ENCODE peak calls at places on chromosomes 11 and 22, in six cellular contexts. Z, K, T, G, N and E are unnamed samples.
A peak's percentile ranks its signal among the peaks of the same experiment; 100 is the strongest.

GRCh38 chr11:83924987-83925542 is 638.9 kb upstream of the CCDC90B start:
- DNase-seq in Z (no peak), K (no peak), T (no peak), G (no peak), N (no peak), E (no peak)

GRCh38 chr22:26857169-26857568 is 199.8 kb downstream of the MIAT start:
- DNase-seq in Z (no peak), K (no peak), T (no peak), G (no peak), N (no peak), E (no peak)

GRCh38 chr11:73538381-73538872 is 59.5 kb downstream of the FAM168A start:
- DNase-seq in Z (peak; percentile 55), K (no peak), T (no peak), G (no peak), N (peak; percentile 53), E (no peak)

GRCh38 chr11:63623513-63624140 is 9.4 kb upstream of the PLAAT3 start:
- DNase-seq in Z (no peak), K (no peak), T (no peak), G (no peak), N (no peak), E (no peak)

GRCh38 chr11:119518746-119519382 is 95.9 kb upstream of the THY1 start:
- DNase-seq in Z (no peak), K (peak; percentile 59), T (peak; percentile 58), G (no peak), N (no peak), E (no peak)

GRCh38 chr11:88484873-88485621 is 147.5 kb upstream of the CTSC start:
- DNase-seq in Z (peak; percentile 37), K (peak; percentile 70), T (peak; percentile 23), G (peak; percentile 58), N (peak; percentile 27), E (peak; percentile 50)

GRCh38 chr22:49735411-49736311 is 92.0 kb downstream of the BRD1 start:
- DNase-seq in Z (peak; percentile 76), K (peak; percentile 58), T (no peak), G (no peak), N (no peak), E (no peak)

GRCh38 chr11:63931045-63931444 is 7.8 kb upstream of the NAA40 start:
- DNase-seq in Z (no peak), K (no peak), T (no peak), G (no peak), N (no peak), E (no peak)

GRCh38 chr22:38221407-38221806 is 19.6 kb downstream of the MAFF start:
- DNase-seq in Z (no peak), K (no peak), T (no peak), G (no peak), N (no peak), E (no peak)

GRCh38 chr11:128765571-128766530 is 72.0 kb downstream of the FLI1 start:
- DNase-seq in Z (peak; percentile 67), K (no peak), T (no peak), G (no peak), N (no peak), E (no peak)

GRCh38 chr11:11478687-11479086 is 125.6 kb upstream of the CSNK2A3 start:
- DNase-seq in Z (no peak), K (no peak), T (no peak), G (no peak), N (no peak), E (no peak)

DNA sequence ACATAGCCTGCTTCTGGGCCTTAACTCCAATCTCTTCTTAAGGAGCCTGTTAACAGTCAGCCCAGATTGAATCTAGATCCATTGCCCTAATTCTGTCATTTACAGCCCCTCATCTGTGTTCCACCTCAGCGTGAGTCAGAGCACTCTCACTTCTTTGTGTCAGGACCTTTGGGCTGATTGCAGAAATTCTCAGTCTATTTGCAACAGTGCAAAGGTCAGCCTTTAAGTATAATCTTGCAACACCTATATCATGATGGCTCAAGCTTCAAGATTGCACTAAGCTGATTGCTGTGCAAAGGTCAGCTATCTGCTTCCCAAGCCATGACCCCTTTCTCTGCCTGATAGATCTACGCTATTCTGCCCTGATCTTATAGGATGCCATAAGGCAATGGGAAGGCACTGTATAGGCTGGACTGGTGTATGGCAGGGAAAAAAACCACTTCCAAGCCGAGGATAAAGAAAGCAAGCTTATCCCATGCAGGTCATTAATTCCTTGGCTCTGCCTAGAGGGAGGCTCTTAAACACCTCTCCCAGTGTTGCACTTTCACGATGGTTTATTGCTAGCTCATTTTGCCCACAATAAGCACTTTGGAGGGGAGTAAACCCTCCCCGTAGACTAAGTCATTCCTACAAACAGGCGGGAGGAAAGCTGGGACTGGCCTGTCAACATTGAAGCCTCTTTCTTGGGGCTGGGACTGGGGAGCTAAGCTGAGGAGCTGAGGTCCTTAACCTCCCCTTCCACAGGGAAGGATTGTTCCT is 100.6 kb downstream of the RRAS2 start:
- DNase-seq in Z (no peak), K (no peak), T (peak; percentile 75), G (peak; percentile 74), N (no peak), E (peak; percentile 65)
- TF ChIP-seq SMC3 in Z (no peak), K (no peak), T (no peak), G (peak; percentile 10), N (no peak), E (peak; percentile 12)

DNA sequence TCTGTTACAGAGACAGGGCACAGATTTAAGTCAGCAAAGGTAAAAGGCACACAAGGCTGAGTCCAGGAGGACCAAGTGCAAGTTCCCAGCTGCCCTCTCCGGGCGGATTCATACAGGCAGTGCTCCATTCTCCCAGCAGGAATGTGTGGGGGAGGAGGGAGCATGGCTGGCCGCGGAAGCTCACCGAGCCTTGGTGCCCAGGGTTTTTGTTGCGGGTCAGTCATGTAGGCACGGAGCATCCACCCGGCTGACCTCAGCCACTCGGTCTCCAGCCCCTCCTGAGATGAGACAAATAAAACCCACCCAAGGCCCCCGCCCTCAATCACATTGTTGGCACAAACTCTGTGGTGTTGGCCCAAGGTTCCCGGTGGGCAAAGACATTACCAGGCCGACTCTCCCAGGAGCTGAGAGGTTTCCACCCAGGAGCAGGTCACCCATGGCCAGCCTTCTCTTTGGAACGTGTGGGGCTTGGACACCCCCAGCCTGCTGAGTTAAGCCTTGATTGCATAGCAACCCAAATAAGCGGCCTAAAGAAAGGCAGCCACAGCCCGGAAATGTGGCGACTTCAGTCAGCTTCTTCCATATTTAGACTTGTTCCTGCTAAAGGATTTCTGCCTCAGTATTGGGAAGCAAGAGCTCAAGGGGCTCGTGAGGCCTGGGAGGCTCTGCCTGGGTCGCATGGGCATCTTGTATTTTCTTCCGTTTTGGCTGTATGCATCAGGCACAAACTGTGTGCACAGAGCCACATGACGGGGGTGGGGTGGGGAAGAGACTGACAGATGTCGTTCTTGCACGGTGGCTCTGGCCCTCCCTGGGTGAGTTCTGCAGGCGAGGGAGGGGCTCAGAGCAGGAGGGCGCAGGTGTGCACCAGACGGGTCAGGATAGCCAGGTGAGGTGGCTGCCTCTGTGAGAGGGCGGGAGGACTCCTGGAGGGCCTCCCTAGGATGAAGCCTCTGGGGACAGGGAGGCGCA is 63.0 kb downstream of the ARHGAP8 start:
- DNase-seq in Z (no peak), K (no peak), T (no peak), G (no peak), N (no peak), E (no peak)
- TF ChIP-seq SMC3 in Z (no peak), K (no peak), T (no peak), G (no peak), N (no peak), E (no peak)

GRCh38 chr11:9616858-9617257 is 43.4 kb downstream of the WEE1 start:
- DNase-seq in Z (no peak), K (no peak), T (peak; percentile 66), G (no peak), N (no peak), E (no peak)
- TF ChIP-seq SMC3 in Z (no peak), K (no peak), T (no peak), G (no peak), N (no peak), E (no peak)

DNA sequence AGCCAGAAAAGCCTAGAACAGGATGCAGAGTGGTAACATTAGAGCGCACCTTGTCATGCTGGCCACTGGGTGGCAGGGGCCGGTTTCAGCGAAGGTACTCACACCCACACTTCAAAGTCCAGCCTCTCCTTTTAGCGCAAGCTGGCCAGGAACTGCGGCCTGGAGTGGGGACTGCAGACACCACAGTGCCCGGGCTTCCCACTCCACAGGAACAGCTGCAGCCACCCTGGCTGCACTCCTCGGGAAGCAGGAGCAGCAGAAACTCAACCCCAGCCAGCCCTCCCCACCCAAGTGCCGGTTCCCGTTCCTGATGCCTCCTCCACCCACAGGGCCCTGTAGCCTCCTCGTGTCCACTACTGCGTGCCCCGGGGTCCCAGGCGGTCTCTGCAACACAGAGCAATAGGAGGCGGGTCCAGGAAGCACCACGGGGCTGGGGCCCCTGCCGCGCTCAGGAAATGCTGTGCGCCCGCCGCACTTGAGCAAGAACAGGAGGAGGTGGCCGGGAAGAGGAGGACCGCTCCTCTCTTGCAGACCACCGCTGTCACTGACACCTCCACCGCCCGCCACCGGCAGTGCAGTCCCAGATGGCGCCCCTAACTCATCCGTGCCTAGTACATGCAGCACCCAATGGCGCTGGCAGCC is 2.2 kb downstream of the RFPL2 start:
- DNase-seq in Z (peak; percentile 78), K (peak; percentile 23), T (peak; percentile 22), G (peak; percentile 78), N (no peak), E (peak; percentile 68)
- TF ChIP-seq SMC3 in Z (peak; percentile 72), K (no peak), T (peak; percentile 31), G (peak; percentile 55), N (peak; percentile 39), E (peak; percentile 78)

DNA sequence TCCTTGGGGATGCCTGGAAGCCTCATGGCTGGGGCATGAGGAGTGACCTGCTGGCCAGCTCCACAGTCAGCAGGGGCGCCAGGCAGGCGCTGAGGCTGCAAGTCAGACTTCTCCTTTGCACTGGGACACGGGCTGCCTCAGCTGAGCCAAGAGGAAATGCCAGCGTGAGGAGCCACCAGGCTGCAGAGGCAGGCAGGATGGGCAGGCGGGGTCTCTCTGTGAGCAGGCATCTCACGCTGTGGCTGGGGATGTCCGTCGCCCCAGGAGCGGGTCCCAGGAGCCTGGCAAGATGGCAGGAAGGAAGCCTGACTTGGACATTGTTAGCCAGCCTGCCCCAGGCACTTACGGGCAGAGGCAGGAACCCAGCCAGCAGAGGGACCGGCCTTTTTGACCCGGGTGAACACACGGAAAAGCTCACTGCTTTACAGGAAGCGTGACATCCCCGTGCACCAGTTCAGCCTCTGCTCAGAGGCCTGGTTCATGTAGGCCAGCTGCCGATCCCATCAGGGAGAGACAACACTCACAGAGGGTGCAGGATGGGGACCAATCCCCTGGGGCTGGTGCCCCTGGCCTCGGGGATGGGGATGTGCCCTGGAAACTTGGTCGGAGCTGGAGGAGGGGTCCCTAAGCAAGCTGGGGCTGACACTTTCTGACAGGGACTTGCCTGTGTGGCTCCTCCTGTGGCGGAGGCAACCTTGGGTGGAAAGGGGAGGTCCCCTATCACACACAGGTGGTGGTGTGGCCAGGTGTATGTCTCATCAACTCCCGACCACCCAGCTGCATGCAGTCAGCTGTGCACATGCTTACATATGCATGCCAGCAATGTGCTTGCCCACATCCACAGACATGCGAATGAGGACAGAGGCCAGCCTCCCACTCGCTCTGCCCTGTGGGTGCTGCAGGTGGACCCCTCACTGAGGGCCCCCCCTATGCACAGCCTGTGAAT is 10.0 kb downstream of the GNB1L start:
- DNase-seq in Z (peak; percentile 80), K (peak; percentile 28), T (peak; percentile 40), G (no peak), N (no peak), E (no peak)
- TF ChIP-seq SMC3 in Z (peak; percentile 14), K (no peak), T (no peak), G (no peak), N (no peak), E (no peak)

GRCh38 chr11:48082771-48083170 is 102.4 kb downstream of the PTPRJ start:
- DNase-seq in Z (no peak), K (no peak), T (no peak), G (no peak), N (no peak), E (no peak)
- TF ChIP-seq SMC3 in Z (no peak), K (no peak), T (no peak), G (no peak), N (no peak), E (no peak)